ENCODE peak calls at places on chromosome 7, in seven cellular contexts. H is suprapubic skin, V is stomach, B is HCT116, W is transverse colon, I is GM12878, D is HepG2. Z is an unnamed sample.

GRCh38 chr7:41425926-41426325 is 277.0 kb downstream of the INHBA start:
- DNase-seq in V (no peak), B (no peak), H (no peak), D (no peak), W (no peak), I (no peak), Z (no peak)

GRCh38 chr7:87510430-87510875 is 35.0 kb upstream of the ABCB4 start:
- DNase-seq in I (no peak), H (no peak), W (no peak), D (no peak), V (no peak), B (no peak), Z (peak)

GRCh38 chr7:47361746-47362215 is 220.1 kb downstream of the TNS3 start:
- DNase-seq in H (no peak), I (peak), D (no peak), W (peak), B (peak), V (peak), Z (no peak)

GRCh38 chr7:71015260-71015900 is 116.6 kb upstream of the GALNT17 start:
- DNase-seq in V (no peak), I (no peak), H (no peak), B (no peak), D (no peak), W (peak), Z (no peak)

GRCh38 chr7:5423272-5423843 is at the start of gene TNRC18:
- DNase-seq in B (no peak), V (peak), I (no peak), H (no peak), W (peak), D (no peak), Z (no peak)

GRCh38 chr7:73988197-73988596 is 39.8 kb upstream of the ELN start:
- DNase-seq in B (no peak), I (no peak), H (no peak), D (no peak), V (no peak), W (no peak), Z (no peak)

GRCh38 chr7:90222811-90223725 is 11.5 kb downstream of the STEAP2 start:
- DNase-seq in W (no peak), B (no peak), V (no peak), I (no peak), D (peak), H (no peak), Z (no peak)

GRCh38 chr7:11742496-11742895 is 89.5 kb downstream of the THSD7A start:
- DNase-seq in D (no peak), H (no peak), I (no peak), V (no peak), W (no peak), B (peak), Z (no peak)

GRCh38 chr7:6654842-6655610 is 17.9 kb downstream of the ZNF316 start:
- DNase-seq in V (no peak), W (no peak), D (no peak), H (no peak), I (no peak), B (no peak), Z (no peak)

GRCh38 chr7:110637252-110637651 is 453.7 kb upstream of the LRRN3 start:
- DNase-seq in B (no peak), W (no peak), H (no peak), I (no peak), V (no peak), D (no peak), Z (no peak)

GRCh38 chr7:68420342-68420750 is 1177.9 kb upstream of the AUTS2 start:
- DNase-seq in B (no peak), H (no peak), W (no peak), V (no peak), D (no peak), I (no peak), Z (no peak)

GRCh38 chr7:121624922-121625321 is 228.8 kb upstream of the FAM3C start:
- DNase-seq in B (no peak), D (no peak), H (no peak), I (no peak), V (no peak), W (no peak), Z (no peak)

GRCh38 chr7:135616136-135616535 is 46.2 kb upstream of the STMP1 start:
- DNase-seq in D (no peak), H (no peak), V (no peak), I (no peak), B (no peak), W (no peak), Z (no peak)

GRCh38 chr7:158430308-158431034 is 157.2 kb downstream of the PTPRN2 start:
- DNase-seq in D (no peak), V (no peak), W (no peak), B (no peak), H (no peak), I (no peak), Z (no peak)

DNA sequence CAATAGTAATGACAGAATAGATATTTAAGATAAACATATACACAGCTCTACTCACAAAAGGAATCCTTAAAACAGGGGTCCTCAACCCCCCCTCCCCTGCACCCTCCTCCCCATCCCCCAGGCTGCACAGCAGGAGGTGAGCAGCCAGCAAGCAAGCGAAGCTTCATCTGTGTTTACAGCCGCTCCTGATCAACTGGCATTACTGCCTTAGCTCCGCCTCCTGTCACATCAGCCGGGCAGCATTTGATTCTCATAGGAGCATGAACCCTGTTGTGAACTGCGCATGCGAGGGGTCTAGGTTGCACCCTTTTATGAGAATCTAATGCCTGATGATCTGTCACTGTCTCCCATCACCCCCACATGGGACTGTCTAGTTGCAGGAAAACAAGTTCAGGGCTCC is 65.5 kb downstream of the SMURF1 start:
- DNase-seq in H (no peak), W (no peak), I (no peak), D (no peak), B (no peak), V (no peak), Z (no peak)
- TF ChIP-seq POLR2AphosphoS5 in H (no peak), W (no peak), I (no peak), D (no peak), B (no peak), V (no peak), Z (no peak)

GRCh38 chr7:22837308-22837707 is 14.7 kb upstream of the TOMM7 start:
- DNase-seq in V (no peak), B (no peak), H (no peak), D (no peak), I (no peak), W (no peak), Z (no peak)
- TF ChIP-seq POLR2AphosphoS5 in V (no peak), B (no peak), H (no peak), D (no peak), I (no peak), W (no peak), Z (no peak)

GRCh38 chr7:30047124-30047523 is 18.9 kb downstream of the PLEKHA8 start:
- DNase-seq in V (no peak), H (no peak), B (no peak), D (no peak), W (no peak), I (no peak), Z (no peak)
- TF ChIP-seq POLR2AphosphoS5 in V (no peak), H (no peak), B (no peak), D (no peak), W (no peak), I (no peak), Z (no peak)

GRCh38 chr7:155297517-155298287 is at the start of gene INSIG1:
- DNase-seq in V (peak), I (peak), B (peak), W (peak), H (peak), D (no peak), Z (peak)

GRCh38 chr7:155300641-155301452 is 3.2 kb downstream of the INSIG1 start:
- DNase-seq in D (no peak), H (no peak), B (no peak), W (no peak), I (no peak), V (no peak), Z (no peak)

GRCh38 chr7:155298288-155298833 is 683 bp downstream of the INSIG1 start:
- DNase-seq in I (no peak), D (no peak), V (no peak), W (no peak), B (no peak), H (no peak), Z (peak)

GRCh38 chr7:155299539-155300202 is 2.0 kb downstream of the INSIG1 start:
- DNase-seq in W (no peak), D (no peak), B (no peak), H (no peak), I (no peak), V (no peak), Z (no peak)

GRCh38 chr7:155298834-155299538 is 1.3 kb downstream of the INSIG1 start:
- DNase-seq in D (no peak), I (peak), H (peak), W (peak), V (peak), B (peak), Z (peak)
- TF ChIP-seq POLR2AphosphoS5 in D (no peak), I (peak), H (no peak), W (peak), V (peak), B (peak), Z (peak)

DNA sequence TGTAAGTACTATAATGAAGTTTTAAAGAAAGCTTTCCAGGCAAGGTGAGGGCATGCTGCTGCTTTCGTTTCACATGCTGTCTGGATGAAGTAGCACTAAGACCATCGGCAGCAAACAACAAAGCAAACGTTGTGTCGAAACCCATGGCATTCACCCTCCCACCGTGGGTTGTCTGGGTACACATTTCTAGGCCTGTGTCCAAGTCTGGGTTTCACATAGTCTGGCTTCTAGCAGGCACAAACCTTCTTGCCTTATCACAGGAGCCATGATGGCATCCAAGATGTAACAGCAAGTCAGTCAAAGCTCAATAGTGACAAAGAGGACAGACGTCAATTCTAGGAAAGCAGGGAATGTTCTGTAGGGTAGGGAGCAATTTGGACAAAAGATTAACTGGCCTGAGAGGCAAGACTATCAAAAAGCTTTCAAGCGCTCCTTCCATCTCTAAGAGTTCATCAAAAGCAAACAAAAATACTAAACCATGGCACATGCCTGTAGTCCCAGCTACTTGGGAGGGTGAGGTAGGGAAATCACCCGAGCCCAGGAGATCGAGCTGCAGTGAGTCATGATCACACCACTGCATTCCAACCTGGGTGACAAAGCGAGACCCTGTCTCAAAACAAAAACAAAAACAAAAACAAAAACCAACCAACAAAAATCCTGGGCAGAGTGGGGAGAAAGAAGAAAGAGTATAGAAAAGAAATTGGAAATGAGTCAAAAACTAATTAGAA is 42.7 kb downstream of the PAXIP1 start:
- DNase-seq in I (no peak), D (peak), B (no peak), W (no peak), V (no peak), H (no peak), Z (no peak)
- TF ChIP-seq POLR2AphosphoS5 in I (no peak), D (no peak), B (no peak), W (no peak), V (no peak), H (no peak), Z (no peak)

DNA sequence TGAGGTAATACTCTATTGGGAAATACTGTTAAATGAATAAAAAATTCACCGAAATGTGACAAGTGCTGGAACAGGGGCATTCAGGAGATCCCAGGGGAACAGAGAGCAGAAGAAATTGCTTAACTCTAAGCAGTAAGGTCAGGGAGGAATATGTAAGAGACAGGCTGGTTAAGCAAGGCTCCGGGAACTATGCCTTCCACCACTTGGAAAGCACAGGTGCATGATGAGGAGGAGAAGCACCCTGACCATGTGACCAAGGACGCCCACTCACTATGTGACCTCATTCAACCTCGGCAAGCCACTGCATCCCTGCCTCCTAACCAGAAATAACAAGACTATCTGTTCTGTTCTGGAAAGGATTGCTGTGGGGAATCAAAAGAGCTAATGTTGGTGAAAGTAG is 218.4 kb downstream of the ELMO1 start:
- DNase-seq in H (no peak), B (no peak), I (no peak), V (no peak), W (no peak), D (no peak), Z (no peak)
- TF ChIP-seq POLR2AphosphoS5 in H (peak), B (no peak), I (no peak), V (peak), W (no peak), D (no peak), Z (no peak)

GRCh38 chr7:24817339-24817738 is 60.1 kb upstream of the GSDME start:
- DNase-seq in V (no peak), H (no peak), W (no peak), B (no peak), I (no peak), D (no peak), Z (no peak)

GRCh38 chr7:24816868-24817267 is 59.6 kb upstream of the GSDME start:
- DNase-seq in B (no peak), I (no peak), V (no peak), W (no peak), H (no peak), D (no peak), Z (no peak)

GRCh38 chr7:24821045-24821853 is 64.0 kb upstream of the GSDME start:
- DNase-seq in I (peak), H (peak), W (peak), V (peak), D (peak), B (peak), Z (no peak)

GRCh38 chr7:24820730-24821044 is 63.4 kb upstream of the GSDME start:
- DNase-seq in H (no peak), W (no peak), D (peak), I (no peak), V (no peak), B (no peak), Z (no peak)

DNA sequence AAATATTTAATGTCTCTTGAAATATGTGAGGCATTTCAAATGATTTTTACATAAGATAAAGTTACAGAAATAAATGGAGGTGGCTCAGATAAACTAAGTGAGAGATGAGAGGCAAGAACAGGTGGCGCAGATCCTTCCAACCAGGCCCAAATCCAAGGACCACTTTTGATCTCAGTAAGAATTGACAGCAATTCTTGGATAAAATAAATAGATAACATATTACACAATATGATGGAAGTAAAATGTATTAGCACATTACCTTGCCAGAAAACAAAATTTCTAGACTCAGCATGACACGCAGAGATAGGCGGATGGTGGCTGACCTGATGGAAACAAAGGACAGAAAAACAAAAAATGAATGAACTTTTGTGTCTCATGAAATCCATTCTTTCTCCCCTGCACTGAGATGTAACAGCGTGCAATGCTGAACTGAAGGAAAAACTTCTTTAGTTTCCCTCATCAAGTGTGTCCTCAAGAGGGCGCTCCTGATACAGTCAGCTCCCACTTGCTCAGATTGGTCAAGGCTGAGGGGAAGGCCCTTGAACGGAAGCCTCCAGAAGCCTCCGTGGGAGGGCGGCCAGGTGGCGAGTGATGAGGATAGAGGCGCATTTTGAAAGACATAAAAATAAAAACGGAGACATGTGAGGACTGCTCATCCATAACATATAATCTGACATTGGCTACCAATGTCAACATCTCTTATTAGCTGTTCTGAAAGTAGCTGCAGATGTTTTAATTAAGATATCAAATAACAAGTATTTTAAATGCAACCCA is 62.8 kb upstream of the GSDME start:
- DNase-seq in I (no peak), D (peak), B (peak), V (peak), W (peak), H (peak), Z (peak)
- TF ChIP-seq POLR2AphosphoS5 in I (no peak), D (no peak), B (no peak), V (peak), W (no peak), H (no peak), Z (no peak)

DNA sequence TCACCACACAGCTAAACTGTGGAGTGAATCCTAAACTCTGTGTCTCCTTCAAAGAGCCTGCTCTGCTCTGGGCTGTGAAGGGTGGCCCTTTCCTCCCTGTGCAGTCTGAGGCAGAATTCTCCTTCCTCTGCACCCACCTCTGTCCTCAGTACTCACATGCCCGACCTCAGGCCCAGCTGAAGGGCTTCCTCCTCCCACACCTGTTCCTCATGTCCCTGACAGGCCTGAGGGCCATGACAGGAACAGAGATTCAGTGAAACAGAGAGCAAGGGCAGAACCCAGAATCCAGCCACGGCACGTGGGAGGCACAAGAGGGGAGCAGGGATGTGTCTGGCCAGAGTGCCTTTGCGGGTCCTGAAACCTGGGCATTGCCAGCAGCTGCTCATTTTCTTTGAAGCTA is 13.9 kb downstream of the CREB3L2 start:
- DNase-seq in H (no peak), I (peak), W (peak), D (no peak), B (no peak), V (no peak), Z (no peak)
- TF ChIP-seq POLR2AphosphoS5 in H (no peak), I (no peak), W (no peak), D (no peak), B (no peak), V (no peak), Z (no peak)

DNA sequence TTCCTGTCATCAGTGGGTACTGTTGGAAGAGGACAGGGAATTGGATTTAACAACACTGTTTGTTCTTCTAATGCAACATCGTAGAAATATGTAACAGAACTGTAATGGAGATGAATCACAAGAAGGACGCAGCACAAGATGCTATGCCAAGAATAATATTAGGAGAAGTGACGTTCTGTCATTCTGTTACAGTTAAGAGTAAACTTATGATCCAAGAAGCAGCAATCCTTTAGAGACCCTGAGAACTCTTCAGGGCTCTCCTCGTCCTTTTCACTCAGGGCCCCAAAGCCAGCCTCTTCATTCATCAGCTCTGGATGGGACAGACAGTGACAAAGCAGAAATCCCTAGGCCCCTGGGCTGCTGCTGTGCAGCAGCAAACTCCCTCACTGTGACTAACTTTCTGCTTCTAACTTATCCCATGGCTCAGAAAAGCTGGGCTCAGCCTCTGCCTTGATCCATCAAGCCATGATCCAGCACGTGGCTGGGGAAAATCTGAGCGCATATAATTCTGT is 8.7 kb upstream of the IL6 start:
- DNase-seq in I (no peak), D (no peak), B (no peak), W (no peak), H (no peak), V (no peak), Z (no peak)
- TF ChIP-seq POLR2AphosphoS5 in I (no peak), D (no peak), B (no peak), W (no peak), H (no peak), V (no peak), Z (no peak)

GRCh38 chr7:104883718-104884452 is 130.1 kb upstream of the KMT2E start:
- DNase-seq in H (peak), W (peak), D (peak), V (peak), B (peak), I (peak), Z (peak)
- TF ChIP-seq POLR2AphosphoS5 in H (no peak), W (peak), D (no peak), V (peak), B (peak), I (no peak), Z (no peak)

Z was measured in GM23338.